ENCODE peak calls at places on chromosome 2, in six cellular contexts. One of them, this sample, is unnamed.

GRCh38 chr2:26168785-26169184 is 4.1 kb upstream of the GAREM2 start:
- DNase-seq in neuronal stem cell: no peak
- DNase-seq in amygdala: no peak
- DNase-seq in activated CD4-positive, alpha-beta T cell treated with anti-CD3 and anti-CD28 coated beads, Interleukin-2, amount 50 U/mL, for 24 hours: no peak
- DNase-seq in HEK293T: no peak
- DNase-seq in stimulated activated CD8-positive, alpha-beta memory T cell treated with anti-CD3 and anti-CD28 coated beads, Interleukin-4, amount 100 ng/mL, for 1 hour: no peak
- DNase-seq in this sample: no peak

GRCh38 chr2:25877431-25878360 is 591 bp downstream of the ASXL2 start:
- DNase-seq in neuronal stem cell: peak
- DNase-seq in amygdala: peak
- DNase-seq in activated CD4-positive, alpha-beta T cell treated with anti-CD3 and anti-CD28 coated beads, Interleukin-2, amount 50 U/mL, for 24 hours: peak
- DNase-seq in HEK293T: peak
- DNase-seq in stimulated activated CD8-positive, alpha-beta memory T cell treated with anti-CD3 and anti-CD28 coated beads, Interleukin-4, amount 100 ng/mL, for 1 hour: peak
- DNase-seq in this sample: peak

GRCh38 chr2:43136011-43136799 is 90.2 kb downstream of the ZFP36L2 start:
- DNase-seq in neuronal stem cell: no peak
- DNase-seq in amygdala: no peak
- DNase-seq in activated CD4-positive, alpha-beta T cell treated with anti-CD3 and anti-CD28 coated beads, Interleukin-2, amount 50 U/mL, for 24 hours: no peak
- DNase-seq in HEK293T: no peak
- DNase-seq in stimulated activated CD8-positive, alpha-beta memory T cell treated with anti-CD3 and anti-CD28 coated beads, Interleukin-4, amount 100 ng/mL, for 1 hour: no peak
- DNase-seq in this sample: no peak

GRCh38 chr2:73004466-73004865 is 67.0 kb downstream of the SFXN5 start:
- DNase-seq in neuronal stem cell: no peak
- DNase-seq in amygdala: no peak
- DNase-seq in activated CD4-positive, alpha-beta T cell treated with anti-CD3 and anti-CD28 coated beads, Interleukin-2, amount 50 U/mL, for 24 hours: no peak
- DNase-seq in HEK293T: no peak
- DNase-seq in stimulated activated CD8-positive, alpha-beta memory T cell treated with anti-CD3 and anti-CD28 coated beads, Interleukin-4, amount 100 ng/mL, for 1 hour: no peak
- DNase-seq in this sample: no peak

GRCh38 chr2:47964277-47964676 is 58.0 kb upstream of the FBXO11 start:
- DNase-seq in neuronal stem cell: no peak
- DNase-seq in amygdala: no peak
- DNase-seq in activated CD4-positive, alpha-beta T cell treated with anti-CD3 and anti-CD28 coated beads, Interleukin-2, amount 50 U/mL, for 24 hours: no peak
- DNase-seq in HEK293T: no peak
- DNase-seq in stimulated activated CD8-positive, alpha-beta memory T cell treated with anti-CD3 and anti-CD28 coated beads, Interleukin-4, amount 100 ng/mL, for 1 hour: no peak
- DNase-seq in this sample: no peak

GRCh38 chr2:204282525-204282924 is 262.8 kb upstream of the PARD3B start:
- DNase-seq in neuronal stem cell: peak
- DNase-seq in amygdala: no peak
- DNase-seq in activated CD4-positive, alpha-beta T cell treated with anti-CD3 and anti-CD28 coated beads, Interleukin-2, amount 50 U/mL, for 24 hours: no peak
- DNase-seq in HEK293T: no peak
- DNase-seq in stimulated activated CD8-positive, alpha-beta memory T cell treated with anti-CD3 and anti-CD28 coated beads, Interleukin-4, amount 100 ng/mL, for 1 hour: no peak
- DNase-seq in this sample: no peak

GRCh38 chr2:118856330-118856977 is 9.0 kb upstream of the EN1 start:
- DNase-seq in neuronal stem cell: no peak
- DNase-seq in amygdala: no peak
- DNase-seq in activated CD4-positive, alpha-beta T cell treated with anti-CD3 and anti-CD28 coated beads, Interleukin-2, amount 50 U/mL, for 24 hours: no peak
- DNase-seq in HEK293T: no peak
- DNase-seq in stimulated activated CD8-positive, alpha-beta memory T cell treated with anti-CD3 and anti-CD28 coated beads, Interleukin-4, amount 100 ng/mL, for 1 hour: no peak
- DNase-seq in this sample: no peak

GRCh38 chr2:189056200-189057106 is 82.3 kb downstream of the COL3A1 start:
- DNase-seq in neuronal stem cell: no peak
- DNase-seq in amygdala: no peak
- DNase-seq in activated CD4-positive, alpha-beta T cell treated with anti-CD3 and anti-CD28 coated beads, Interleukin-2, amount 50 U/mL, for 24 hours: no peak
- DNase-seq in HEK293T: no peak
- DNase-seq in stimulated activated CD8-positive, alpha-beta memory T cell treated with anti-CD3 and anti-CD28 coated beads, Interleukin-4, amount 100 ng/mL, for 1 hour: no peak
- DNase-seq in this sample: no peak

GRCh38 chr2:75180476-75180875 is 18.8 kb downstream of the TACR1 start:
- DNase-seq in neuronal stem cell: no peak
- DNase-seq in amygdala: no peak
- DNase-seq in activated CD4-positive, alpha-beta T cell treated with anti-CD3 and anti-CD28 coated beads, Interleukin-2, amount 50 U/mL, for 24 hours: no peak
- DNase-seq in HEK293T: no peak
- DNase-seq in stimulated activated CD8-positive, alpha-beta memory T cell treated with anti-CD3 and anti-CD28 coated beads, Interleukin-4, amount 100 ng/mL, for 1 hour: no peak
- DNase-seq in this sample: no peak

GRCh38 chr2:230503798-230504197 is 87.8 kb downstream of the SP100 start:
- DNase-seq in neuronal stem cell: no peak
- DNase-seq in amygdala: no peak
- DNase-seq in activated CD4-positive, alpha-beta T cell treated with anti-CD3 and anti-CD28 coated beads, Interleukin-2, amount 50 U/mL, for 24 hours: no peak
- DNase-seq in HEK293T: no peak
- DNase-seq in stimulated activated CD8-positive, alpha-beta memory T cell treated with anti-CD3 and anti-CD28 coated beads, Interleukin-4, amount 100 ng/mL, for 1 hour: no peak
- DNase-seq in this sample: no peak

GRCh38 chr2:207129821-207130220 is 35.9 kb downstream of the KLF7 start:
- DNase-seq in neuronal stem cell: no peak
- DNase-seq in amygdala: no peak
- DNase-seq in activated CD4-positive, alpha-beta T cell treated with anti-CD3 and anti-CD28 coated beads, Interleukin-2, amount 50 U/mL, for 24 hours: no peak
- DNase-seq in HEK293T: no peak
- DNase-seq in stimulated activated CD8-positive, alpha-beta memory T cell treated with anti-CD3 and anti-CD28 coated beads, Interleukin-4, amount 100 ng/mL, for 1 hour: no peak
- DNase-seq in this sample: no peak

GRCh38 chr2:223093436-223093839 is 41.4 kb downstream of the KCNE4 start:
- DNase-seq in neuronal stem cell: no peak
- DNase-seq in amygdala: no peak
- DNase-seq in activated CD4-positive, alpha-beta T cell treated with anti-CD3 and anti-CD28 coated beads, Interleukin-2, amount 50 U/mL, for 24 hours: no peak
- DNase-seq in HEK293T: no peak
- DNase-seq in stimulated activated CD8-positive, alpha-beta memory T cell treated with anti-CD3 and anti-CD28 coated beads, Interleukin-4, amount 100 ng/mL, for 1 hour: no peak
- DNase-seq in this sample: no peak

GRCh38 chr2:42809131-42809875 is 16.9 kb upstream of the HAAO start:
- DNase-seq in neuronal stem cell: no peak
- DNase-seq in amygdala: no peak
- DNase-seq in activated CD4-positive, alpha-beta T cell treated with anti-CD3 and anti-CD28 coated beads, Interleukin-2, amount 50 U/mL, for 24 hours: no peak
- DNase-seq in HEK293T: no peak
- DNase-seq in stimulated activated CD8-positive, alpha-beta memory T cell treated with anti-CD3 and anti-CD28 coated beads, Interleukin-4, amount 100 ng/mL, for 1 hour: no peak
- DNase-seq in this sample: no peak

GRCh38 chr2:153059338-153060052 is 341.1 kb downstream of the ARL6IP6 start:
- DNase-seq in neuronal stem cell: peak
- DNase-seq in amygdala: no peak
- DNase-seq in activated CD4-positive, alpha-beta T cell treated with anti-CD3 and anti-CD28 coated beads, Interleukin-2, amount 50 U/mL, for 24 hours: no peak
- DNase-seq in HEK293T: no peak
- DNase-seq in stimulated activated CD8-positive, alpha-beta memory T cell treated with anti-CD3 and anti-CD28 coated beads, Interleukin-4, amount 100 ng/mL, for 1 hour: no peak
- DNase-seq in this sample: no peak

GRCh38 chr2:240235149-240235803 is 94.8 kb upstream of the OTOS start:
- DNase-seq in neuronal stem cell: no peak
- DNase-seq in amygdala: no peak
- DNase-seq in activated CD4-positive, alpha-beta T cell treated with anti-CD3 and anti-CD28 coated beads, Interleukin-2, amount 50 U/mL, for 24 hours: no peak
- DNase-seq in HEK293T: no peak
- DNase-seq in stimulated activated CD8-positive, alpha-beta memory T cell treated with anti-CD3 and anti-CD28 coated beads, Interleukin-4, amount 100 ng/mL, for 1 hour: no peak
- DNase-seq in this sample: no peak

GRCh38 chr2:53740170-53740569 is 27.4 kb upstream of the CHAC2 start:
- DNase-seq in neuronal stem cell: no peak
- DNase-seq in amygdala: no peak
- DNase-seq in activated CD4-positive, alpha-beta T cell treated with anti-CD3 and anti-CD28 coated beads, Interleukin-2, amount 50 U/mL, for 24 hours: no peak
- DNase-seq in HEK293T: peak
- DNase-seq in stimulated activated CD8-positive, alpha-beta memory T cell treated with anti-CD3 and anti-CD28 coated beads, Interleukin-4, amount 100 ng/mL, for 1 hour: no peak
- DNase-seq in this sample: no peak

GRCh38 chr2:142863485-142863921 is 14.0 kb upstream of the KYNU start:
- DNase-seq in neuronal stem cell: no peak
- DNase-seq in amygdala: no peak
- DNase-seq in activated CD4-positive, alpha-beta T cell treated with anti-CD3 and anti-CD28 coated beads, Interleukin-2, amount 50 U/mL, for 24 hours: no peak
- DNase-seq in HEK293T: no peak
- DNase-seq in stimulated activated CD8-positive, alpha-beta memory T cell treated with anti-CD3 and anti-CD28 coated beads, Interleukin-4, amount 100 ng/mL, for 1 hour: no peak
- DNase-seq in this sample: no peak

GRCh38 chr2:105990624-105991023 is 203.5 kb downstream of the UXS1 start:
- DNase-seq in neuronal stem cell: no peak
- DNase-seq in amygdala: no peak
- DNase-seq in activated CD4-positive, alpha-beta T cell treated with anti-CD3 and anti-CD28 coated beads, Interleukin-2, amount 50 U/mL, for 24 hours: no peak
- DNase-seq in HEK293T: no peak
- DNase-seq in stimulated activated CD8-positive, alpha-beta memory T cell treated with anti-CD3 and anti-CD28 coated beads, Interleukin-4, amount 100 ng/mL, for 1 hour: no peak
- DNase-seq in this sample: no peak

GRCh38 chr2:85744771-85745601 is 8.8 kb upstream of the ATOH8 start:
- DNase-seq in neuronal stem cell: no peak
- DNase-seq in amygdala: no peak
- DNase-seq in activated CD4-positive, alpha-beta T cell treated with anti-CD3 and anti-CD28 coated beads, Interleukin-2, amount 50 U/mL, for 24 hours: no peak
- DNase-seq in HEK293T: no peak
- DNase-seq in stimulated activated CD8-positive, alpha-beta memory T cell treated with anti-CD3 and anti-CD28 coated beads, Interleukin-4, amount 100 ng/mL, for 1 hour: no peak
- DNase-seq in this sample: no peak

GRCh38 chr2:222869252-222869560 is 8.4 kb downstream of the ACSL3 start:
- DNase-seq in neuronal stem cell: no peak
- DNase-seq in amygdala: no peak
- DNase-seq in activated CD4-positive, alpha-beta T cell treated with anti-CD3 and anti-CD28 coated beads, Interleukin-2, amount 50 U/mL, for 24 hours: no peak
- DNase-seq in HEK293T: no peak
- DNase-seq in stimulated activated CD8-positive, alpha-beta memory T cell treated with anti-CD3 and anti-CD28 coated beads, Interleukin-4, amount 100 ng/mL, for 1 hour: no peak
- DNase-seq in this sample: no peak

GRCh38 chr2:119755906-119756305 is 3.8 kb upstream of the PTPN4 start:
- DNase-seq in neuronal stem cell: no peak
- DNase-seq in amygdala: no peak
- DNase-seq in activated CD4-positive, alpha-beta T cell treated with anti-CD3 and anti-CD28 coated beads, Interleukin-2, amount 50 U/mL, for 24 hours: no peak
- DNase-seq in HEK293T: no peak
- DNase-seq in stimulated activated CD8-positive, alpha-beta memory T cell treated with anti-CD3 and anti-CD28 coated beads, Interleukin-4, amount 100 ng/mL, for 1 hour: no peak
- DNase-seq in this sample: no peak

GRCh38 chr2:111617299-111617803 is 266.6 kb downstream of the ANAPC1 start:
- DNase-seq in neuronal stem cell: no peak
- DNase-seq in amygdala: no peak
- DNase-seq in activated CD4-positive, alpha-beta T cell treated with anti-CD3 and anti-CD28 coated beads, Interleukin-2, amount 50 U/mL, for 24 hours: no peak
- DNase-seq in HEK293T: no peak
- DNase-seq in stimulated activated CD8-positive, alpha-beta memory T cell treated with anti-CD3 and anti-CD28 coated beads, Interleukin-4, amount 100 ng/mL, for 1 hour: no peak
- DNase-seq in this sample: no peak

GRCh38 chr2:173658946-173659371 is 304.3 kb downstream of the CDCA7 start:
- DNase-seq in neuronal stem cell: no peak
- DNase-seq in amygdala: no peak
- DNase-seq in activated CD4-positive, alpha-beta T cell treated with anti-CD3 and anti-CD28 coated beads, Interleukin-2, amount 50 U/mL, for 24 hours: no peak
- DNase-seq in HEK293T: no peak
- DNase-seq in stimulated activated CD8-positive, alpha-beta memory T cell treated with anti-CD3 and anti-CD28 coated beads, Interleukin-4, amount 100 ng/mL, for 1 hour: no peak
- DNase-seq in this sample: no peak

GRCh38 chr2:222733846-222734689 is 62.6 kb downstream of the MOGAT1 start:
- DNase-seq in neuronal stem cell: no peak
- DNase-seq in amygdala: no peak
- DNase-seq in activated CD4-positive, alpha-beta T cell treated with anti-CD3 and anti-CD28 coated beads, Interleukin-2, amount 50 U/mL, for 24 hours: no peak
- DNase-seq in HEK293T: no peak
- DNase-seq in stimulated activated CD8-positive, alpha-beta memory T cell treated with anti-CD3 and anti-CD28 coated beads, Interleukin-4, amount 100 ng/mL, for 1 hour: no peak
- DNase-seq in this sample: no peak

GRCh38 chr2:137886432-137886831 is 77.8 kb upstream of the HNMT start:
- DNase-seq in neuronal stem cell: no peak
- DNase-seq in amygdala: no peak
- DNase-seq in activated CD4-positive, alpha-beta T cell treated with anti-CD3 and anti-CD28 coated beads, Interleukin-2, amount 50 U/mL, for 24 hours: no peak
- DNase-seq in HEK293T: no peak
- DNase-seq in stimulated activated CD8-positive, alpha-beta memory T cell treated with anti-CD3 and anti-CD28 coated beads, Interleukin-4, amount 100 ng/mL, for 1 hour: no peak
- DNase-seq in this sample: no peak

GRCh38 chr2:101704816-101705565 is 7.5 kb downstream of the MAP4K4 start:
- DNase-seq in neuronal stem cell: no peak
- DNase-seq in amygdala: no peak
- DNase-seq in activated CD4-positive, alpha-beta T cell treated with anti-CD3 and anti-CD28 coated beads, Interleukin-2, amount 50 U/mL, for 24 hours: no peak
- DNase-seq in HEK293T: no peak
- DNase-seq in stimulated activated CD8-positive, alpha-beta memory T cell treated with anti-CD3 and anti-CD28 coated beads, Interleukin-4, amount 100 ng/mL, for 1 hour: no peak
- DNase-seq in this sample: no peak

GRCh38 chr2:169363570-169364150 is 1.3 kb upstream of the LRP2 start:
- DNase-seq in neuronal stem cell: peak
- DNase-seq in amygdala: no peak
- DNase-seq in activated CD4-positive, alpha-beta T cell treated with anti-CD3 and anti-CD28 coated beads, Interleukin-2, amount 50 U/mL, for 24 hours: no peak
- DNase-seq in HEK293T: peak
- DNase-seq in stimulated activated CD8-positive, alpha-beta memory T cell treated with anti-CD3 and anti-CD28 coated beads, Interleukin-4, amount 100 ng/mL, for 1 hour: no peak
- DNase-seq in this sample: no peak

GRCh38 chr2:27860111-27860510 is 30.1 kb downstream of the RBKS start:
- DNase-seq in neuronal stem cell: no peak
- DNase-seq in amygdala: no peak
- DNase-seq in activated CD4-positive, alpha-beta T cell treated with anti-CD3 and anti-CD28 coated beads, Interleukin-2, amount 50 U/mL, for 24 hours: no peak
- DNase-seq in HEK293T: no peak
- DNase-seq in stimulated activated CD8-positive, alpha-beta memory T cell treated with anti-CD3 and anti-CD28 coated beads, Interleukin-4, amount 100 ng/mL, for 1 hour: no peak
- DNase-seq in this sample: no peak

GRCh38 chr2:119282966-119283511 is 59.4 kb downstream of the STEAP3 start:
- DNase-seq in neuronal stem cell: no peak
- DNase-seq in amygdala: peak
- DNase-seq in activated CD4-positive, alpha-beta T cell treated with anti-CD3 and anti-CD28 coated beads, Interleukin-2, amount 50 U/mL, for 24 hours: no peak
- DNase-seq in HEK293T: no peak
- DNase-seq in stimulated activated CD8-positive, alpha-beta memory T cell treated with anti-CD3 and anti-CD28 coated beads, Interleukin-4, amount 100 ng/mL, for 1 hour: no peak
- DNase-seq in this sample: no peak

GRCh38 chr2:119929537-119929936 is 83.3 kb upstream of the EPB41L5 start:
- DNase-seq in neuronal stem cell: no peak
- DNase-seq in amygdala: no peak
- DNase-seq in activated CD4-positive, alpha-beta T cell treated with anti-CD3 and anti-CD28 coated beads, Interleukin-2, amount 50 U/mL, for 24 hours: no peak
- DNase-seq in HEK293T: no peak
- DNase-seq in stimulated activated CD8-positive, alpha-beta memory T cell treated with anti-CD3 and anti-CD28 coated beads, Interleukin-4, amount 100 ng/mL, for 1 hour: no peak
- DNase-seq in this sample: no peak

GRCh38 chr2:65016789-65017188 is 27.6 kb downstream of the SLC1A4 start:
- DNase-seq in neuronal stem cell: no peak
- DNase-seq in amygdala: no peak
- DNase-seq in activated CD4-positive, alpha-beta T cell treated with anti-CD3 and anti-CD28 coated beads, Interleukin-2, amount 50 U/mL, for 24 hours: no peak
- DNase-seq in HEK293T: no peak
- DNase-seq in stimulated activated CD8-positive, alpha-beta memory T cell treated with anti-CD3 and anti-CD28 coated beads, Interleukin-4, amount 100 ng/mL, for 1 hour: no peak
- DNase-seq in this sample: no peak